ENCODE peak calls at places on chromosomes 7 and 10, in five cellular contexts. R is endodermal cell, Z is kidney epithelial cell, H is body of pancreas, G is esophagus squamous epithelium. C is an unnamed sample.

GRCh38 chr7:44225566-44226395 is 25.0 kb downstream of the YKT6 start:
- DNase-seq in R (no peak), H (no peak), Z (no peak), G (no peak), C (no peak)

GRCh38 chr7:116572036-116572435 is 47.2 kb downstream of the CAV1 start:
- DNase-seq in R (no peak), Z (no peak), H (no peak), G (no peak), C (no peak)

GRCh38 chr7:123271231-123271630 is 71.5 kb upstream of the SLC13A1 start:
- DNase-seq in G (no peak), R (no peak), Z (peak; percentile 5), H (no peak), C (no peak)

GRCh38 chr7:101921061-101921460 is 103.6 kb downstream of the CUX1 start:
- DNase-seq in Z (no peak), G (no peak), R (no peak), H (no peak), C (no peak)

GRCh38 chr10:132743925-132744490 is 41.9 kb downstream of the NKX6-2 start:
- DNase-seq in G (no peak), Z (no peak), R (no peak), H (no peak), C (no peak)

GRCh38 chr7:107180378-107180777 is 11.6 kb downstream of the HBP1 start:
- DNase-seq in R (no peak), H (peak; percentile 57), Z (no peak), G (no peak), C (no peak)

GRCh38 chr7:128053991-128054390 is 22.8 kb upstream of the LRRC4 start:
- DNase-seq in G (no peak), H (no peak), R (no peak), Z (no peak), C (no peak)

GRCh38 chr7:122791959-122792545 is 89.3 kb upstream of the RNF148 start:
- DNase-seq in H (no peak), R (no peak), G (no peak), Z (no peak), C (no peak)

GRCh38 chr7:40507166-40507565 is 372.4 kb downstream of the SUGCT start:
- DNase-seq in G (no peak), Z (no peak), R (no peak), H (no peak), C (no peak)

GRCh38 chr10:18343573-18343972 is 203.3 kb downstream of the CACNB2 start:
- DNase-seq in R (no peak), G (no peak), Z (no peak), H (no peak), C (no peak)

GRCh38 chr7:27100601-27101187 is 1.8 kb downstream of the HOXA2 start:
- DNase-seq in G (no peak), Z (no peak), R (peak; percentile 69), H (no peak), C (no peak)
- H3K4me3 ChIP-seq in G (peak overlapping the region; percentile 35), Z (peak overlapping the region; percentile 31), R (peak overlapping the region; percentile 61), H (no peak overlapping the region), C (no peak overlapping the region)

GRCh38 chr7:21500117-21500516 is 42.7 kb upstream of the DNAH11 start:
- DNase-seq in R (no peak), H (no peak), Z (no peak), G (no peak), C (no peak)

GRCh38 chr7:21497072-21497471 is 45.8 kb upstream of the DNAH11 start:
- DNase-seq in G (no peak), R (no peak), Z (no peak), H (peak; percentile 48), C (no peak)
- TF ChIP-seq CTCF in G (no peak), R (peak; percentile 65), Z (peak; percentile 35), H (peak; percentile 24), C (no peak)

DNA sequence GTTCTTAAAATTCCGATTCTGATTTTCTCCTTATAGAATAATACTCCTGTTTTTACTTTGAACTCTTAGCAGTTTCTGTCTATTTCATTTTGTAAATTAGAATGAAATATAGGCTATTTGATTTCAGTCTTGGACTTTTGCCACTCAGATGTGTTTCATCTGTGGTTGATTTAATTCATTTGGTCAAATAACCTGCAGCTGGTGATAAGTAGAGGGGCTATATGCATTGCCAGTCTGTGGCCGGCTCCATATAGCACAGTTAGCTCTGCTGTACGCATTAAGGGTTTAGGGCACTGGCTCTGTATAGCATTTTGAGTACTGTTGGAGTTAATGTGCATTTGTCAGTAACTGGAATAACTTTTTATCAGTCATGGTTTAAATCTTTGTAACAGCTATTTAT is 35.7 kb downstream of the RBM33 start:
- DNase-seq in R (no peak), G (no peak), H (no peak), Z (no peak), C (no peak)
- H3K36me3 ChIP-seq in R (peaks cover 33% of the 10 kb centered on the region), G (peaks cover 77% of the 10 kb centered on the region), H (no peaks in the 10 kb centered on the region), Z (no peaks in the 10 kb centered on the region), C (peaks cover 2% of the 10 kb centered on the region)

DNA sequence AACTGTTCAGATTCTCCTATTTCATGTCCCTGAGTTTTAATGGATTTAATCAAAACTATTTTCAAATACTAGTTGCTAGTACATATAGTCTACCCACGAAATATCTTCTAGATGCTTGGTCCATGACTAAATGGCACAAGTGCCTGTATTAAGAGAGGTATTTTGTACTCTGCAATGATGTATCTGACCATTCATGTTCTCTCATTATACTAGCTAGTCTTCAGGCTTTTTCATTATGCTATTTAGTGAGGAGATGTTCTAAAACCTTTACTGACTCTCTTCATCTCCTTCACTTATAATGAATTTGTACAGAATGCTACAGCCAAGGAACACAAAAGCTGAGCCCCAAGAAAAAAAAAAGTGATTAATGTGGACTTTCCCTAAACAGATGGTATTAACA is 222.5 kb downstream of the AHR start:
- DNase-seq in Z (no peak), R (no peak), G (no peak), H (no peak), C (no peak)
- H3K4me3 ChIP-seq in Z (no peak overlapping the region), R (no peak overlapping the region), G (no peak overlapping the region), H (no peak overlapping the region), C (no peak overlapping the region)

DNA sequence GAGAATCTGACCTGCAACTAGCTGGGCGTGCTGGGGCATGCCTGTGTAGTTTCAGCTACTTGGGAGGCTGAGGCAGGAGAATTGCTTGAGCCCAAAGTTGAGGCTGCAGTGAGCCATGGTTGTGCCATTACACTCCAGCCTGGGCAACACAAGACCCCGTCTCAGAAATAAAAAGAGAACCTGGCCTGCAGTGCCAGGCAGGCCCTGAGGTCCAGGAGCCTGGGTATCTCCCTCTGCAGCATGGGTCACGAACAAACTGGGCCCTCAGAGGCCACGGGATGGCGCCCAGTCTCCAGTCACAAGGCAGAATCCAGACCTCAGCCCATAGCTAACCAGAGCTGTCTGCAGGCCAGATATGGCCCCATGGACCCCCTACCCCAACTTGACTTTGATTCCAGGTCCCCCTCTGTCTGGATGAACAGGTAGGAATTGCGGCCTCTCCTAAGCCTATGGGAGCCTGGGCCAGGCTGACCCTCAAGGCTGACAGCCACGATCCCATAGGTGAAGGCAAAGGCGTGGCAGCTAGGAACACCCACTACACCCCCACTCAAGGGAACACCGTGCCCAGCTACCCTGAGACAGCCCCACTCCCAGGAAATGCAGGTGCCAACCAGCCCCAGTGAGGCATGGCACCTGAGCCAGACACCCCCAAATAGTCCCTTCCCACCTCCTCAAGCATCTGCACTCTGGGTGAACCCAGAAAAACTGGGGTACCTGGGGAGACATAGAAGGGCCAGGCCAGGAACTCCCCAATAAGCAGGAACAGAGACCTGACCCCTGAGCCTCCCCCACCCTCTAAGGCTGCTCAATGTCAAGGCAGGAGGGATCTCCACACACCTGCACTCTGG is 102.8 kb upstream of the TNRC18 start:
- DNase-seq in R (peak; percentile 85), Z (no peak), H (peak; percentile 44), G (no peak), C (peak; percentile 71)
- TF ChIP-seq CTCF in R (peak; percentile 36), Z (no peak), H (no peak), G (no peak), C (peak; percentile 28)

DNA sequence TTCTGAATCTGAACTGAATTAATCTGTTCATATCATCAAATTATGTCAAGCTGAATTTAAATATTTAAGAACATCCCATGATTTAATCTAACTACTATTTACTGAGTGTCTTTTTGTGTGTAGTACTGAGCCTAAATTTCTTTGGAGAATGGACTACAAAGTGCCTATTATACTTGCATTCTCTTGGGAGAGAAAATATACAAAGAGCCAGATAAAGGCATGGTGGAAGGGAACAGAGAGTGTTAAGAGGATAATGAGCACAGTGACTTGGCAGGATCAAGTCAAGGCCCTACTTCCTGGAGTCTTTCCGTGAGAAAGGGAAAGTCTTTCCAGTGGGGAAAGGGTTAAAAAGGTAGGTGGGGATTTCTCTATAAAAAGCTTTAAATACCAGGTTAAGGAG is 15.0 kb downstream of the TNKS2 start:
- DNase-seq in Z (no peak), R (no peak), H (no peak), G (no peak), C (no peak)
- H3K36me3 ChIP-seq in Z (no peaks in the 10 kb centered on the region), R (peaks cover 75% of the 10 kb centered on the region), H (no peaks in the 10 kb centered on the region), G (peaks cover 77% of the 10 kb centered on the region), C (no peaks in the 10 kb centered on the region)

GRCh38 chr10:12463459-12463838 is 114.1 kb downstream of the CAMK1D start:
- DNase-seq in R (no peak), G (no peak), H (no peak), Z (no peak), C (no peak)

GRCh38 chr10:12455774-12456173 is 106.4 kb downstream of the CAMK1D start:
- DNase-seq in H (no peak), G (no peak), Z (no peak), R (no peak), C (no peak)

GRCh38 chr10:12455318-12455717 is 106.0 kb downstream of the CAMK1D start:
- DNase-seq in Z (no peak), H (no peak), R (no peak), G (no peak), C (no peak)

GRCh38 chr10:12459776-12460175 is 110.4 kb downstream of the CAMK1D start:
- DNase-seq in R (no peak), Z (no peak), H (no peak), G (no peak), C (no peak)

DNA sequence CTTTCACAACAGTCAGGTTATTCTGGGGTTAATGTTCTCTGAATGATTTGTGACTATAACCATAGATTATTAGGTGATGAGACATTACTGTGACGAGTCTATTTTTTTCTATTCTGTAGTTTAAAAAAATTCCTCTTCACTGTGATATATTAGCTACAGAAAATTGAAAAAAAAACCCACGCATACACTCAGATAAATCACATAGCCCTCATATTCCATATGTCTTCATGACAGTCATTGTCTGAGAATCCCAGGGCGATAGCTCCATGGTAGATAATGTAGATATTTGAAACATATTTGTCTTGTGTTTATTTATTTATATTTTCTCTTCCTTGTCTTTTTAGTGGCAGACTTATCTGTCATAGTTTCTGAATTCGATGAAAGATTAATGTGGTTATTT is 110.0 kb downstream of the CAMK1D start:
- DNase-seq in G (no peak), R (no peak), H (no peak), Z (no peak), C (no peak)
- H3K4me3 ChIP-seq in G (no peak overlapping the region), R (no peak overlapping the region), H (no peak overlapping the region), Z (no peak overlapping the region), C (no peak overlapping the region)

GRCh38 chr10:28248092-28248491 is 54.8 kb downstream of the MPP7 start:
- DNase-seq in G (no peak), R (no peak), Z (no peak), H (no peak), C (no peak)

GRCh38 chr10:28253174-28253783 is 49.6 kb downstream of the MPP7 start:
- DNase-seq in R (no peak), H (no peak), G (no peak), Z (no peak), C (no peak)

GRCh38 chr10:28249512-28249911 is 53.4 kb downstream of the MPP7 start:
- DNase-seq in G (no peak), Z (no peak), H (peak; percentile 64), R (no peak), C (no peak)

GRCh38 chr10:28250358-28250757 is 52.5 kb downstream of the MPP7 start:
- DNase-seq in R (no peak), G (no peak), H (no peak), Z (no peak), C (no peak)

GRCh38 chr10:28250782-28251181 is 52.1 kb downstream of the MPP7 start:
- DNase-seq in G (no peak), Z (no peak), R (no peak), H (no peak), C (no peak)
- TF ChIP-seq CTCF in G (peak; percentile 49), Z (peak; percentile 40), R (peak; percentile 58), H (peak; percentile 73), C (peak; percentile 26)